ENCODE peak calls at places on chromosomes 16 and 17, in six cellular contexts. O is uterus, K is tibial nerve, W is A549, V is transverse colon, Q is HCT116. G is an unnamed sample. For H3K4me1, the result is how much of the 10 kb centered on the place peaks cover.

GRCh38 chr16:48109496-48109895 is 46.3 kb downstream of the ABCC12 start:
- DNase-seq in Q (no peak), V (no peak), K (no peak), W (no peak), O (no peak), G (no peak)

GRCh38 chr16:28317040-28317880 is 24.9 kb downstream of the SBK1 start:
- DNase-seq in K (no peak), Q (peak), O (no peak), W (peak), V (peak), G (no peak)

GRCh38 chr16:3158014-3158497 is 23.2 kb downstream of the ZNF213 start:
- DNase-seq in O (no peak), V (no peak), K (no peak), W (no peak), Q (no peak), G (no peak)

GRCh38 chr16:3503513-3503912 is 2.7 kb downstream of the CLUAP1 start:
- DNase-seq in V (no peak), W (no peak), O (no peak), K (no peak), Q (no peak), G (peak)

GRCh38 chr17:83145831-83146230 is 66.4 kb downstream of the METRNL start:
- DNase-seq in O (no peak), K (no peak), Q (no peak), W (no peak), V (no peak), G (peak)

GRCh38 chr17:49217651-49218413 is 7.3 kb downstream of the ABI3 start:
- DNase-seq in W (no peak), V (peak), O (no peak), K (no peak), Q (no peak), G (no peak)

GRCh38 chr17:80817861-80818260 is 173.8 kb upstream of the CHMP6 start:
- DNase-seq in O (no peak), V (no peak), W (no peak), Q (no peak), K (no peak), G (no peak)

GRCh38 chr16:19075511-19075910 is 8.1 kb downstream of the COQ7 start:
- DNase-seq in O (no peak), W (no peak), V (no peak), K (no peak), Q (no peak), G (no peak)

GRCh38 chr16:4656221-4656620 is 31.6 kb downstream of the MGRN1 start:
- DNase-seq in Q (no peak), O (no peak), K (no peak), V (no peak), W (no peak), G (no peak)

GRCh38 chr16:6687593-6687992 is 645.1 kb upstream of the RBFOX1 start:
- DNase-seq in O (no peak), Q (no peak), K (no peak), V (no peak), W (no peak), G (no peak)

GRCh38 chr16:88469615-88470395 is 16.7 kb downstream of the ZFPM1 start:
- DNase-seq in K (no peak), W (no peak), V (no peak), Q (no peak), O (no peak), G (no peak)

GRCh38 chr16:77469639-77470038 is 34.8 kb upstream of the ADAMTS18 start:
- DNase-seq in V (no peak), O (no peak), Q (no peak), K (no peak), W (no peak), G (no peak)

GRCh38 chr17:64535357-64535756 is 28.6 kb downstream of the CEP95 start:
- DNase-seq in K (no peak), Q (no peak), W (no peak), O (no peak), V (no peak), G (no peak)

GRCh38 chr17:61065263-61065773 is 334.3 kb upstream of the TBX2 start:
- DNase-seq in O (no peak), Q (no peak), K (no peak), V (no peak), W (peak), G (no peak)

GRCh38 chr17:50620848-50621247 is 13.8 kb upstream of the ABCC3 start:
- DNase-seq in K (no peak), V (no peak), Q (no peak), O (no peak), W (no peak), G (no peak)

GRCh38 chr16:67528870-67529638 is 425 bp downstream of the RIPOR1 start:
- DNase-seq in K (no peak), V (peak), W (peak), Q (no peak), O (peak), G (no peak)

GRCh38 chr16:75279277-75279676 is 27.9 kb upstream of the BCAR1 start:
- DNase-seq in K (no peak), O (no peak), V (no peak), W (no peak), Q (no peak), G (no peak)

GRCh38 chr17:41697122-41697962 is 8.7 kb downstream of the EIF1 start:
- DNase-seq in Q (no peak), V (peak), K (peak), O (peak), W (no peak), G (peak)

DNA sequence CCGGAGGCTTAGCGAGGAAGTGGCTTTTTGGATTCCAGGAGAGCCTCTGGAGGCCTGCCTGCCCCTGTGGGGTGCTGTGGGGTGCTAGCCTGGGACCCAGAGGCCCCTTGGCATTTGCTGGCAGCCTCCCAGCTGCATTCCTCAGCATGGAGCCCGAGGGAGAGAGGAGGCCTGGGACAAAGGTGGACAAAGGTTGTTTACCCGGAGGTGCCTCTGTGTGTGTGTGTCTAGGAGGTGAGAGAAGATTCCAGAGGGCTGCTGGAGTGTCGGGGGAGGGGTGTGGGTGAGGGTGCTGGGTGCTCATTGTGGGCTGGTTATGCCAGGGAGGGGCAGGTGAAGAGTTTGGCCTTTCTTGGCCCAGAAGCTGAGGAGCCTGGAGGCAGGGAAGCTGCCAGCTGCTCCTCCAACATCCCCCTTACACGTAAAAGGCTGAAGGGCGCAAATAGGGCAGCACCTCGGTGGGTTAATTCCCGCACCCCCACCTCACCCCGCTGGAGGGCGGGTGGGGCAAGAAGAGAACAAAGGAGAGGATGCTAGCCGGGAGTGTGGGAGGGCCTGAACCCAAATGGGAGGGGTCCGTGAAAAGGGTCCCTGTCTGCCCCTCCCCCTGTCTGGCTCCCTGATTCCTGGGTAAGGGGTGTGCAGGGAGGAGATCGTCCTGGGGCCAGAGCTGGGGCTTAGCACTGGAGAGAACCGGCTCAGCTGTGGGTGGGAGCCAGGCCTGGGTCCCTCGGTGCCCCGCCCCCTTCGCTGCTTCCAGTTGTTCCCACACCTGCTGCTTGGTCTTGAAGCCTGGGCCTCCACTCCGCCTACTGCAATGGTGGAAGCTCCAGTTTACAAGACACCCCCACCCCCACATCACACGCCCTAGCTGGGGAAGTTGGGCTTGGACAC is 9.9 kb downstream of the HEXIM2 start:
- DNase-seq in K (no peak), O (peak), V (peak), W (peak), Q (no peak), G (peak)
- TF ChIP-seq POLR2A in K (no peak), O (no peak), V (no peak), W (peak), Q (no peak), G (peak)

GRCh38 chr17:38898291-38898679 is 27.1 kb upstream of the LASP1NB start:
- DNase-seq in O (no peak), K (no peak), V (peak), Q (no peak), W (no peak), G (no peak)
- H3K4me1 ChIP-seq in O (under half), K (under half), V (under half), Q (under half), W (half or more), G (under half)

DNA sequence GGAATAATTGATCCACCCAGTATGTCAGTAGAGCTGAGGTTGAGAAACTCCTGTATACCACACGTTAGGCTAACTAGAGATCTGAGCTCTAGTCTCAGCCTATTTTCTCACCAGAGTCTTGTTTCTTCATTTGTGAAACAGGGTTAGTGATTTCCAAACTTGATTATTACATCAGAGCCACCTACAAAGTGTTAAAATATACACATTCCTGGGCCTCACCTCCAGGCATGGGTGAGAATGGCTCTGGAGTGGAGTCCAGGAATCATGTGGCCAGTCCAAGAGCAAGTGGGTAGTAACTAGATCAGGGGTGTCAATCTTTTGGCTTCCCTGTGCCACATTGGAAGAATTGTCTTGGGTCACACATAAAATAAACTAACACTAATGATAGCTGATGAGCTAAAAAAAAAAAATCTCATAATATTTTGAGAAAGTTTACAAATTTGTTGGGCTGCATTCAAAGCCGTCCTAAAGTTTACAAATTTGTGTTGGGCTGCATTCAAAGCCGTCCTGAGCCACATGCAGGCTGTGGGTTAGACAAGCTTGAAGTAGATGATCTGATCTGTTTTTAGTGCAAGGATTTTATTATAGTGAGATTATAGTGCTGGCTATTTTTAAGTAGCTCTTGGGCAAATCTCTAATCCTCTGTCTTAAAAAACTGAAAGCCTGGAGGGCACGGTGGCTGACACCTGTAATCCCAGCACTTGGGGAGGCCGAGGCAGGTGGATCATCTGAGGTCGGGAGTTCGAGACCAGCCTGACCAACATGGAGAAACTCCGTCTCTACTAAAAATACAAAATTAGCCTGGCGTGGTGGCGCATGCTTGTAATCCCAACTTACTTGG is 20.4 kb downstream of the PRCD start:
- DNase-seq in V (no peak), K (no peak), W (no peak), O (no peak), Q (no peak), G (no peak)
- H3K4me3 ChIP-seq in V (no peak), K (peak), W (peak), O (no peak), Q (no peak), G (peak)

GRCh38 chr16:23556881-23557778 is at the start of the genes EARS2 and UBFD1:
- DNase-seq in Q (peak), V (peak), W (peak), K (peak), O (peak), G (peak)
- TF ChIP-seq POLR2A in Q (peak), V (no peak), W (peak), K (peak), O (peak), G (no peak)

GRCh38 chr16:85553436-85554113 is 59.5 kb upstream of the GSE1 start:
- DNase-seq in V (peak), W (peak), O (peak), K (peak), Q (peak), G (no peak)
- H3K4me1 ChIP-seq in V (under half), W (under half), O (under half), K (under half), Q (half or more), G (under half)